ENCODE peak calls at places on chromosomes 3 and 15, in seven cellular contexts. S, R, N, I, M, U and J are unnamed samples.

GRCh38 chr3:156602424-156602823 is 47.5 kb upstream of the SSR3 start:
- DNase-seq in U (no peak), I (no peak), S (no peak), R (no peak), N (no peak), M (peak), J (no peak)

GRCh38 chr3:79085166-79085565 is 682.6 kb downstream of the ROBO1 start:
- DNase-seq in I (no peak), N (no peak), S (no peak), U (no peak), R (no peak), M (peak), J (no peak)

GRCh38 chr3:177150970-177151627 is 46.2 kb downstream of the TBL1XR1 start:
- DNase-seq in S (peak), R (peak), U (no peak), I (peak), M (peak), N (peak), J (peak)

GRCh38 chr3:184241447-184242296 is 7.1 kb downstream of the ALG3 start:
- DNase-seq in I (no peak), M (peak), N (no peak), R (peak), S (no peak), U (no peak), J (no peak)

GRCh38 chr3:172096881-172097420 is 57.6 kb downstream of the FNDC3B start:
- DNase-seq in I (no peak), R (peak), U (no peak), S (no peak), M (peak), N (no peak), J (peak)

GRCh38 chr15:36601952-36602351 is 22.5 kb downstream of the CDIN1 start:
- DNase-seq in I (no peak), U (peak), S (no peak), N (no peak), R (no peak), M (no peak), J (no peak)

GRCh38 chr3:112736802-112737566 is 96.0 kb upstream of the CCDC80 start:
- DNase-seq in S (no peak), I (no peak), U (no peak), M (peak), N (no peak), R (no peak), J (no peak)

GRCh38 chr3:142992323-142992722 is 9.0 kb upstream of the U2SURP start:
- DNase-seq in S (no peak), U (no peak), M (no peak), R (no peak), N (no peak), I (no peak), J (no peak)

GRCh38 chr3:66144792-66145733 is 75.7 kb upstream of the SLC25A26 start:
- DNase-seq in N (no peak), M (peak), S (no peak), U (no peak), R (peak), I (no peak), J (no peak)

GRCh38 chr3:141413387-141414140 is 45.3 kb downstream of the ZBTB38 start:
- DNase-seq in S (no peak), M (no peak), N (no peak), I (no peak), U (no peak), R (no peak), J (no peak)

GRCh38 chr3:44355634-44356033 is 17.1 kb downstream of the TCAIM start:
- DNase-seq in U (no peak), I (no peak), S (no peak), R (no peak), M (peak), N (peak), J (no peak)

GRCh38 chr3:122469659-122470058 is 45.1 kb downstream of the KPNA1 start:
- DNase-seq in N (no peak), M (no peak), S (no peak), U (no peak), I (no peak), R (no peak), J (no peak)

GRCh38 chr3:4413467-4413866 is 53.6 kb downstream of the SUMF1 start:
- DNase-seq in M (peak), R (no peak), U (no peak), I (no peak), S (no peak), N (no peak), J (no peak)

GRCh38 chr15:82079736-82080135 is 33.9 kb upstream of the MEX3B start:
- DNase-seq in U (no peak), I (no peak), N (no peak), M (no peak), S (no peak), R (no peak), J (no peak)

GRCh38 chr3:69406156-69406555 is 20.3 kb upstream of the FRMD4B start:
- DNase-seq in R (no peak), U (peak), M (peak), I (no peak), N (no peak), S (no peak), J (no peak)